ENCODE peak calls at places on chromosomes 16 and 17, in seven cellular contexts. One of them, this sample, is unnamed.

GRCh38 chr16:87924937-87925670 is 11.2 kb downstream of the CA5A start:
- DNase-seq in psoas muscle: no peak
- DNase-seq in NB4: no peak
- DNase-seq in endothelial cell: no peak
- DNase-seq in anterior cingulate cortex: no peak
- DNase-seq in RCC 7860: peak; percentile 57
- DNase-seq in hypothalamus: no peak
- DNase-seq in this sample: peak; percentile 20

GRCh38 chr17:28372203-28372944 is 880 bp downstream of the SARM1 start:
- DNase-seq in NB4: no peak
- DNase-seq in hypothalamus: peak; percentile 35
- DNase-seq in psoas muscle: peak; percentile 42
- DNase-seq in RCC 7860: no peak
- DNase-seq in anterior cingulate cortex: no peak
- DNase-seq in endothelial cell: no peak
- DNase-seq in this sample: no peak

GRCh38 chr16:11047057-11047456 is 102.7 kb downstream of the CLEC16A start:
- DNase-seq in NB4: no peak
- DNase-seq in endothelial cell: no peak
- DNase-seq in RCC 7860: no peak
- DNase-seq in anterior cingulate cortex: no peak
- DNase-seq in psoas muscle: no peak
- DNase-seq in hypothalamus: no peak
- DNase-seq in this sample: no peak

GRCh38 chr17:5877948-5878347 is 192.2 kb upstream of the WSCD1 start:
- DNase-seq in psoas muscle: peak; percentile 50
- DNase-seq in NB4: no peak
- DNase-seq in hypothalamus: peak; percentile 80
- DNase-seq in anterior cingulate cortex: peak; percentile 91
- DNase-seq in endothelial cell: no peak
- DNase-seq in RCC 7860: no peak
- DNase-seq in this sample: no peak

GRCh38 chr17:39543669-39544068 is 64.1 kb downstream of the NEUROD2 start:
- DNase-seq in psoas muscle: no peak
- DNase-seq in NB4: no peak
- DNase-seq in RCC 7860: no peak
- DNase-seq in endothelial cell: no peak
- DNase-seq in anterior cingulate cortex: no peak
- DNase-seq in hypothalamus: no peak
- DNase-seq in this sample: no peak

GRCh38 chr17:49959183-49959935 is 9.6 kb upstream of the DLX4 start:
- DNase-seq in RCC 7860: peak; percentile 53
- DNase-seq in anterior cingulate cortex: no peak
- DNase-seq in psoas muscle: no peak
- DNase-seq in hypothalamus: no peak
- DNase-seq in endothelial cell: no peak
- DNase-seq in NB4: peak; percentile 64
- DNase-seq in this sample: no peak

GRCh38 chr17:82927661-82928601 is 88.1 kb upstream of the ZNF750 start:
- DNase-seq in anterior cingulate cortex: no peak
- DNase-seq in NB4: no peak
- DNase-seq in hypothalamus: no peak
- DNase-seq in endothelial cell: no peak
- DNase-seq in psoas muscle: peak; percentile 27
- DNase-seq in RCC 7860: no peak
- DNase-seq in this sample: no peak

GRCh38 chr16:89598199-89598598 is 15.2 kb upstream of the DPEP1 start:
- DNase-seq in NB4: peak; percentile 60
- DNase-seq in hypothalamus: no peak
- DNase-seq in RCC 7860: no peak
- DNase-seq in anterior cingulate cortex: no peak
- DNase-seq in psoas muscle: no peak
- DNase-seq in endothelial cell: no peak
- DNase-seq in this sample: no peak

GRCh38 chr17:80949451-80950421 is 41.9 kb upstream of the CHMP6 start:
- DNase-seq in endothelial cell: no peak
- DNase-seq in anterior cingulate cortex: no peak
- DNase-seq in NB4: no peak
- DNase-seq in hypothalamus: no peak
- DNase-seq in RCC 7860: no peak
- DNase-seq in psoas muscle: no peak
- DNase-seq in this sample: no peak

GRCh38 chr16:28975158-28975603 is 603 bp downstream of the SPNS1 start:
- DNase-seq in NB4: no peak
- DNase-seq in RCC 7860: no peak
- DNase-seq in anterior cingulate cortex: no peak
- DNase-seq in hypothalamus: peak; percentile 39
- DNase-seq in endothelial cell: no peak
- DNase-seq in psoas muscle: no peak
- DNase-seq in this sample: no peak

GRCh38 chr17:63634816-63635215 is 12.6 kb downstream of the MAP3K3 start:
- DNase-seq in anterior cingulate cortex: no peak
- DNase-seq in endothelial cell: no peak
- DNase-seq in RCC 7860: no peak
- DNase-seq in NB4: no peak
- DNase-seq in psoas muscle: no peak
- DNase-seq in hypothalamus: no peak
- DNase-seq in this sample: no peak

GRCh38 chr17:61065263-61065773 is 334.3 kb upstream of the TBX2 start:
- DNase-seq in RCC 7860: peak; percentile 64
- DNase-seq in NB4: no peak
- DNase-seq in anterior cingulate cortex: no peak
- DNase-seq in psoas muscle: no peak
- DNase-seq in endothelial cell: no peak
- DNase-seq in hypothalamus: no peak
- DNase-seq in this sample: no peak

GRCh38 chr16:49861299-49861698 is 5.4 kb upstream of the ZNF423 start:
- DNase-seq in endothelial cell: no peak
- DNase-seq in RCC 7860: no peak
- DNase-seq in NB4: no peak
- DNase-seq in anterior cingulate cortex: no peak
- DNase-seq in psoas muscle: no peak
- DNase-seq in hypothalamus: no peak
- DNase-seq in this sample: no peak

GRCh38 chr16:48197294-48197693 is 41.5 kb upstream of the ABCC12 start:
- DNase-seq in endothelial cell: no peak
- DNase-seq in psoas muscle: no peak
- DNase-seq in RCC 7860: peak; percentile 96
- DNase-seq in anterior cingulate cortex: no peak
- DNase-seq in NB4: no peak
- DNase-seq in hypothalamus: no peak
- DNase-seq in this sample: no peak

GRCh38 chr16:48053346-48053745 is 102.4 kb downstream of the ABCC12 start:
- DNase-seq in RCC 7860: no peak
- DNase-seq in endothelial cell: no peak
- DNase-seq in hypothalamus: no peak
- DNase-seq in anterior cingulate cortex: no peak
- DNase-seq in NB4: no peak
- DNase-seq in psoas muscle: no peak
- DNase-seq in this sample: no peak

GRCh38 chr17:57708401-57708800 is 36.7 kb downstream of the CCDC182 start:
- DNase-seq in anterior cingulate cortex: no peak
- DNase-seq in psoas muscle: no peak
- DNase-seq in RCC 7860: no peak
- DNase-seq in NB4: peak; percentile 64
- DNase-seq in endothelial cell: peak; percentile 28
- DNase-seq in hypothalamus: no peak
- DNase-seq in this sample: no peak

GRCh38 chr16:11913425-11914079 is 2.2 kb downstream of the GSPT1 start:
- DNase-seq in anterior cingulate cortex: no peak
- DNase-seq in endothelial cell: no peak
- DNase-seq in psoas muscle: no peak
- DNase-seq in NB4: peak; percentile 36
- DNase-seq in hypothalamus: no peak
- DNase-seq in RCC 7860: peak; percentile 45
- DNase-seq in this sample: no peak

GRCh38 chr16:64242510-64242909 is 879.4 kb downstream of the CDH11 start:
- DNase-seq in anterior cingulate cortex: no peak
- DNase-seq in NB4: no peak
- DNase-seq in endothelial cell: no peak
- DNase-seq in hypothalamus: no peak
- DNase-seq in RCC 7860: no peak
- DNase-seq in psoas muscle: no peak
- DNase-seq in this sample: no peak

GRCh38 chr17:9974460-9975381 is 69.7 kb upstream of the RCVRN start:
- DNase-seq in RCC 7860: no peak
- DNase-seq in NB4: peak; percentile 15
- DNase-seq in anterior cingulate cortex: no peak
- DNase-seq in endothelial cell: no peak
- DNase-seq in psoas muscle: no peak
- DNase-seq in hypothalamus: no peak
- DNase-seq in this sample: no peak

GRCh38 chr17:81976332-81977210 is 858 bp upstream of the ASPSCR1 start:
- DNase-seq in anterior cingulate cortex: no peak
- DNase-seq in RCC 7860: peak; percentile 44
- DNase-seq in NB4: peak; percentile 49
- DNase-seq in psoas muscle: peak; percentile 53
- DNase-seq in endothelial cell: no peak
- DNase-seq in hypothalamus: no peak
- DNase-seq in this sample: no peak

GRCh38 chr17:80790021-80790765 is 201.4 kb upstream of the CHMP6 start:
- DNase-seq in endothelial cell: no peak
- DNase-seq in RCC 7860: no peak
- DNase-seq in hypothalamus: no peak
- DNase-seq in NB4: peak; percentile 36
- DNase-seq in anterior cingulate cortex: no peak
- DNase-seq in psoas muscle: no peak
- DNase-seq in this sample: no peak

GRCh38 chr16:5615868-5616642 is 518.5 kb upstream of the EEF2KMT start:
- DNase-seq in NB4: peak; percentile 59
- DNase-seq in psoas muscle: peak; percentile 14
- DNase-seq in anterior cingulate cortex: peak; percentile 38
- DNase-seq in RCC 7860: peak; percentile 29
- DNase-seq in hypothalamus: peak; percentile 53
- DNase-seq in endothelial cell: peak; percentile 76
- DNase-seq in this sample: no peak

GRCh38 chr16:68022278-68022727 is 729 bp downstream of the DDX28 start:
- DNase-seq in hypothalamus: no peak
- DNase-seq in RCC 7860: no peak
- DNase-seq in endothelial cell: peak; percentile 17
- DNase-seq in psoas muscle: no peak
- DNase-seq in NB4: no peak
- DNase-seq in anterior cingulate cortex: no peak
- DNase-seq in this sample: no peak

GRCh38 chr16:12319464-12320030 is 343.0 kb downstream of the SNX29 start:
- DNase-seq in hypothalamus: no peak
- DNase-seq in endothelial cell: no peak
- DNase-seq in anterior cingulate cortex: no peak
- DNase-seq in psoas muscle: no peak
- DNase-seq in NB4: no peak
- DNase-seq in RCC 7860: peak; percentile 64
- DNase-seq in this sample: no peak

GRCh38 chr17:67995568-67996191 is 589 bp downstream of the C17orf58 start:
- DNase-seq in endothelial cell: peak; percentile 12
- DNase-seq in NB4: peak; percentile 32
- DNase-seq in anterior cingulate cortex: peak; percentile 22
- DNase-seq in hypothalamus: peak; percentile 43
- DNase-seq in psoas muscle: peak; percentile 36
- DNase-seq in RCC 7860: no peak
- DNase-seq in this sample: no peak

GRCh38 chr17:4631836-4632582 is 9.5 kb downstream of the ALOX15 start:
- DNase-seq in hypothalamus: no peak
- DNase-seq in psoas muscle: no peak
- DNase-seq in endothelial cell: no peak
- DNase-seq in anterior cingulate cortex: no peak
- DNase-seq in NB4: peak; percentile 18
- DNase-seq in RCC 7860: peak; percentile 18
- DNase-seq in this sample: no peak

GRCh38 chr17:60457148-60457547 is 34.9 kb downstream of the CHCT1 start:
- DNase-seq in anterior cingulate cortex: no peak
- DNase-seq in psoas muscle: no peak
- DNase-seq in RCC 7860: no peak
- DNase-seq in NB4: no peak
- DNase-seq in hypothalamus: no peak
- DNase-seq in endothelial cell: no peak
- DNase-seq in this sample: no peak

GRCh38 chr16:69859105-69859969 is 91.8 kb upstream of the CLEC18A start:
- DNase-seq in hypothalamus: peak; percentile 31
- DNase-seq in anterior cingulate cortex: no peak
- DNase-seq in RCC 7860: no peak
- DNase-seq in NB4: peak; percentile 13
- DNase-seq in endothelial cell: peak; percentile 39
- DNase-seq in psoas muscle: no peak
- DNase-seq in this sample: no peak

GRCh38 chr16:87806608-87807546 is 41.1 kb upstream of the KLHDC4 start:
- DNase-seq in endothelial cell: no peak
- DNase-seq in anterior cingulate cortex: no peak
- DNase-seq in RCC 7860: peak; percentile 60
- DNase-seq in hypothalamus: peak; percentile 16
- DNase-seq in NB4: peak; percentile 94
- DNase-seq in psoas muscle: no peak
- DNase-seq in this sample: peak; percentile 92

GRCh38 chr16:71746442-71747046 is 22.0 kb upstream of the PHLPP2 start:
- DNase-seq in NB4: peak; percentile 61
- DNase-seq in psoas muscle: no peak
- DNase-seq in RCC 7860: no peak
- DNase-seq in hypothalamus: no peak
- DNase-seq in endothelial cell: no peak
- DNase-seq in anterior cingulate cortex: no peak
- DNase-seq in this sample: no peak

GRCh38 chr16:77897831-77898540 is 109.6 kb downstream of the VAT1L start:
- DNase-seq in RCC 7860: no peak
- DNase-seq in NB4: no peak
- DNase-seq in endothelial cell: no peak
- DNase-seq in psoas muscle: no peak
- DNase-seq in anterior cingulate cortex: no peak
- DNase-seq in hypothalamus: no peak
- DNase-seq in this sample: no peak

GRCh38 chr16:64742560-64742959 is 379.3 kb downstream of the CDH11 start:
- DNase-seq in psoas muscle: no peak
- DNase-seq in NB4: no peak
- DNase-seq in hypothalamus: no peak
- DNase-seq in RCC 7860: no peak
- DNase-seq in endothelial cell: no peak
- DNase-seq in anterior cingulate cortex: no peak
- DNase-seq in this sample: no peak

GRCh38 chr17:45170280-45170975 is 8.8 kb downstream of the HEXIM2 start:
- DNase-seq in anterior cingulate cortex: no peak
- DNase-seq in hypothalamus: no peak
- DNase-seq in RCC 7860: no peak
- DNase-seq in psoas muscle: no peak
- DNase-seq in endothelial cell: no peak
- DNase-seq in NB4: peak; percentile 26
- DNase-seq in this sample: no peak

GRCh38 chr16:83830769-83831450 is 23.1 kb downstream of the HSBP1 start:
- DNase-seq in endothelial cell: no peak
- DNase-seq in hypothalamus: no peak
- DNase-seq in anterior cingulate cortex: no peak
- DNase-seq in RCC 7860: no peak
- DNase-seq in psoas muscle: no peak
- DNase-seq in NB4: no peak
- DNase-seq in this sample: no peak